ENCODE peak calls at places on chromosomes 7 and 10, in four cellular contexts. G is H1, Q is ovary, I is lower lobe of right lung. E is an unnamed sample.

GRCh38 chr7:139426258-139427028 is 57.0 kb downstream of the KLRG2 start:
- DNase-seq in G (no peak), Q (no peak), I (no peak), E (no peak)

GRCh38 chr7:47514818-47515217 is 67.1 kb downstream of the TNS3 start:
- DNase-seq in Q (no peak), G (no peak), I (no peak), E (no peak)

GRCh38 chr10:12656518-12657142 is 307.3 kb downstream of the CAMK1D start:
- DNase-seq in Q (no peak), G (no peak), I (no peak), E (no peak)

GRCh38 chr7:27245124-27245797 is 2.7 kb downstream of the EVX1 start:
- DNase-seq in I (no peak), G (no peak), Q (no peak), E (no peak)

GRCh38 chr10:69438531-69439349 is 12.5 kb upstream of the TSPAN15 start:
- DNase-seq in I (no peak), G (no peak), Q (no peak), E (no peak)

GRCh38 chr7:37832194-37832593 is 16.2 kb upstream of the NME8 start:
- DNase-seq in G (no peak), I (peak), Q (peak), E (no peak)

GRCh38 chr10:17586741-17587720 is 30.1 kb downstream of the HACD1 start:
- DNase-seq in I (no peak), G (no peak), Q (no peak), E (no peak)

GRCh38 chr7:8594115-8594514 is 160.7 kb downstream of the NXPH1 start:
- DNase-seq in G (no peak), I (no peak), Q (no peak), E (no peak)

GRCh38 chr10:30736685-30737232 is 107.2 kb upstream of the LYZL2 start:
- DNase-seq in I (no peak), G (no peak), Q (no peak), E (no peak)

GRCh38 chr10:35696392-35696791 is 54.3 kb upstream of the FZD8 start:
- DNase-seq in Q (no peak), I (no peak), G (no peak), E (no peak)

GRCh38 chr7:130141161-130141857 is 63.9 kb downstream of the TMEM209 start:
- DNase-seq in G (peak), I (peak), Q (peak), E (peak)

GRCh38 chr7:142908921-142909870 is 23.7 kb upstream of the TRPV6 start:
- DNase-seq in G (no peak), I (no peak), Q (no peak), E (no peak)

GRCh38 chr7:107179326-107180163 is 10.7 kb downstream of the HBP1 start:
- DNase-seq in G (no peak), I (no peak), Q (no peak), E (no peak)

GRCh38 chr10:88456730-88457129 is 126.4 kb downstream of the RNLS start:
- DNase-seq in G (no peak), Q (no peak), I (no peak), E (no peak)

GRCh38 chr7:39133088-39133487 is 155.4 kb downstream of the POU6F2 start:
- DNase-seq in I (no peak), Q (no peak), G (no peak), E (no peak)

GRCh38 chr7:157412021-157412443 is 75.2 kb downstream of the DNAJB6 start:
- DNase-seq in I (peak), Q (no peak), G (no peak), E (peak)

GRCh38 chr7:87458148-87458547 is 17.3 kb downstream of the ABCB4 start:
- DNase-seq in G (no peak), Q (no peak), I (no peak), E (no peak)

GRCh38 chr10:12181065-12181775 is 14.5 kb downstream of the NUDT5 start:
- DNase-seq in Q (no peak), I (peak), G (no peak), E (peak)

GRCh38 chr10:78337646-78338391 is 304.2 kb downstream of the RPS24 start:
- DNase-seq in Q (peak), G (no peak), I (no peak), E (no peak)

GRCh38 chr10:49611166-49611814 is 1.2 kb downstream of the SLC18A3 start:
- DNase-seq in G (no peak), I (no peak), Q (no peak), E (no peak)

GRCh38 chr10:13291821-13292773 is 7.8 kb downstream of the PHYH start:
- DNase-seq in G (no peak), Q (no peak), I (no peak), E (no peak)

GRCh38 chr7:35035511-35035921 is 1.8 kb downstream of the DPY19L1 start:
- DNase-seq in Q (no peak), I (no peak), G (no peak), E (peak)

GRCh38 chr7:50595538-50596102 is 30.4 kb upstream of the DDC start:
- DNase-seq in G (no peak), Q (peak), I (no peak), E (no peak)

GRCh38 chr10:122422266-122422980 is 32.0 kb upstream of the ARMS2 start:
- DNase-seq in G (no peak), I (no peak), Q (no peak), E (no peak)

GRCh38 chr10:10353326-10353725 is 664.3 kb upstream of the CELF2 start:
- DNase-seq in G (no peak), I (no peak), Q (no peak), E (no peak)

GRCh38 chr7:107029061-107029763 is 15.3 kb upstream of the PRKAR2B start:
- DNase-seq in I (no peak), Q (no peak), G (no peak), E (no peak)

GRCh38 chr7:26197153-26198115 is 3.1 kb downstream of the HNRNPA2B1 start:
- DNase-seq in I (no peak), G (no peak), Q (no peak), E (no peak)

GRCh38 chr7:26200113-26200443 is 468 bp downstream of the HNRNPA2B1 start:
- DNase-seq in I (peak), Q (peak), G (no peak), E (peak)

GRCh38 chr7:26198781-26199169 is 1.8 kb downstream of the HNRNPA2B1 start:
- DNase-seq in G (no peak), Q (no peak), I (no peak), E (no peak)

GRCh38 chr7:26199301-26200112 is 1.0 kb downstream of the HNRNPA2B1 start:
- DNase-seq in I (peak), G (no peak), Q (peak), E (peak)

DNA sequence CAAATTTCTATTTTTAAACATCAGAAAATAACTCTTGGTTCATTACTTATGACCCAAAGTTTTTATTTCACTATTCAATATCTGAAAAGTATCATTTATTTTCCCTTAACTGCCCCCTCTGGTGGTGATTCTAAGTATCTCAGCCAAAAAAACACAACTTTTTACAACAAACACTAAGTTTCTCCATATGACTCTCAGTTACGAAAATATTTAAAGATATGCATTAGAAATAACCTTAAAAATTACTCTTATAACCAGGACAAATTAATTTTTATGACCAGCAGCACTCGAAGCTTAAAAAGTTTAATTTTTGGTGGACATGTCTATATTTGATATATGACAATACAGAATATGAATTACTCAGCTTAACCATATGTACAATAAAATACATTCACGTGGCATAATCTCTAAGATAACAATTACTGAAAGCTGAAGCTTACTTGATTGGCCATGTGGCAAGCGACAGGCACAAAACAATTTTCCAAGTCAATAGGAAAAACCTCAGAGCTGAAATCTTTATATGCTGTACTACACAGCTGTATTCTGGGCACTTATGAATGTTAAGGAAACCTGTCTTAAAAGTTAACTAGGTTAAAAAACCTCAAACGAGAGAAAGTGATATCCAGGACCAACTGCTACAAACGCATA is 2.3 kb downstream of the HNRNPA2B1 start:
- DNase-seq in Q (no peak), G (no peak), I (no peak), E (no peak)
- TF ChIP-seq CTCF in Q (peak), G (no peak), I (peak), E (peak)

DNA sequence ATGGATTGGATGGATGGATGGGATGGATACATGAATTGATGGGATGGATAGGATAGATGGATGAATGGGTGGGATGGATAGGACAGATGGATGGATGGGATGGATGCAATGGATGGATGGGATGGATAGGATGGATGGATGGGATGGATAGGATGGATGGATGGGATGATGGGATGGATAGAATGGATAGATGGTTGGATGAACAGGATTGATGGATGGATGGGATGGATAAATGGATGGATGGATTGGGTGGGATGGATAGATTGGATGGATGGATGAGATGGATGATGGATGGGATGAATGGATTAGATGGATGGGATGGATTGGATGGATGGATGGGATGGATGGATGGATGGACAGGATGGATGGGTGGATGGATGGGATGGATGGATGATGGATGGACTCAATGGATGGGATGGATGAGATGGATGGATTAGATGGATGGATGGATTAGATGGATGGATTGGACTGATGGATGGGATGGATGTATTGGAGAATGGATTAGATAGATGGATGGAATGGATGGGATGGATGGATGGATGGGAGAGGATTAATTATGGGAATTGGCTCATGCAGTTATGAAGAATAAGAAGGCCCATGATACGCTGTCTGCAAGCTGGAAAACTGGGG is 136.4 kb downstream of the ADAM12 start:
- DNase-seq in I (no peak), G (no peak), Q (no peak), E (no peak)
- H3K27ac ChIP-seq in I (no peak), G (no peak), Q (no peak), E (no peak)

GRCh38 chr10:131487822-131488221 is 176.3 kb upstream of the TCERG1L start:
- DNase-seq in G (no peak), I (no peak), Q (no peak), E (no peak)
- TF ChIP-seq CTCF in G (peak), I (no peak), Q (no peak), E (no peak)

GRCh38 chr10:52871191-52871843 is 98.7 kb upstream of the MBL2 start:
- DNase-seq in G (no peak), I (no peak), Q (no peak), E (no peak)
- H3K27ac ChIP-seq in G (no peak), I (no peak), Q (no peak), E (no peak)

GRCh38 chr7:103143865-103144264 is 5.0 kb downstream of the NAPEPLD start:
- DNase-seq in I (no peak), G (no peak), Q (no peak), E (no peak)

GRCh38 chr7:103141753-103142404 is 7.0 kb downstream of the NAPEPLD start:
- DNase-seq in Q (no peak), I (no peak), G (no peak), E (no peak)

GRCh38 chr7:103140061-103140460 is 8.8 kb downstream of the NAPEPLD start:
- DNase-seq in I (no peak), Q (no peak), G (no peak), E (no peak)

GRCh38 chr7:103142494-103142893 is 6.4 kb downstream of the NAPEPLD start:
- DNase-seq in Q (no peak), I (no peak), G (no peak), E (no peak)

GRCh38 chr7:103140684-103141083 is 8.2 kb downstream of the NAPEPLD start:
- DNase-seq in G (no peak), I (no peak), Q (no peak), E (no peak)
- TF ChIP-seq CTCF in G (no peak), I (no peak), Q (no peak), E (no peak)

GRCh38 chr7:99740573-99741437 is 5.8 kb upstream of the CYP3A7 start:
- DNase-seq in Q (no peak), G (no peak), I (no peak), E (no peak)

GRCh38 chr7:99742737-99743394 is 7.9 kb upstream of the CYP3A7 start:
- DNase-seq in G (no peak), I (no peak), Q (no peak), E (no peak)

GRCh38 chr7:99739699-99740572 is 4.9 kb upstream of the CYP3A7 start:
- DNase-seq in G (no peak), I (no peak), Q (no peak), E (no peak)

GRCh38 chr7:99737726-99738125 is 2.7 kb upstream of the CYP3A7 start:
- DNase-seq in Q (no peak), G (no peak), I (no peak), E (no peak)

GRCh38 chr7:99741438-99741795 is 6.4 kb upstream of the CYP3A7 start:
- DNase-seq in G (no peak), I (no peak), Q (no peak), E (no peak)
- H3K27ac ChIP-seq in G (no peak), I (peak), Q (no peak), E (no peak)

GRCh38 chr10:89466599-89467035 is 52.2 kb downstream of the IFIT5 start:
- DNase-seq in G (no peak), Q (no peak), I (no peak), E (no peak)
- TF ChIP-seq CTCF in G (peak), Q (no peak), I (peak), E (no peak)

GRCh38 chr7:73717025-73717807 is 2.3 kb downstream of the STX1A start:
- DNase-seq in I (no peak), G (no peak), Q (no peak), E (no peak)
- H3K27ac ChIP-seq in I (no peak), G (no peak), Q (no peak), E (no peak)

GRCh38 chr10:129670124-129670523 is 203.1 kb downstream of the MGMT start:
- DNase-seq in Q (no peak), I (no peak), G (no peak), E (no peak)

GRCh38 chr10:129676014-129676413 is 209.0 kb downstream of the MGMT start:
- DNase-seq in Q (no peak), G (no peak), I (no peak), E (no peak)

GRCh38 chr10:129675027-129675769 is 208.2 kb downstream of the MGMT start:
- DNase-seq in I (no peak), G (no peak), Q (no peak), E (no peak)

GRCh38 chr10:129677377-129677927 is 210.4 kb downstream of the MGMT start:
- DNase-seq in G (no peak), Q (no peak), I (no peak), E (no peak)

DNA sequence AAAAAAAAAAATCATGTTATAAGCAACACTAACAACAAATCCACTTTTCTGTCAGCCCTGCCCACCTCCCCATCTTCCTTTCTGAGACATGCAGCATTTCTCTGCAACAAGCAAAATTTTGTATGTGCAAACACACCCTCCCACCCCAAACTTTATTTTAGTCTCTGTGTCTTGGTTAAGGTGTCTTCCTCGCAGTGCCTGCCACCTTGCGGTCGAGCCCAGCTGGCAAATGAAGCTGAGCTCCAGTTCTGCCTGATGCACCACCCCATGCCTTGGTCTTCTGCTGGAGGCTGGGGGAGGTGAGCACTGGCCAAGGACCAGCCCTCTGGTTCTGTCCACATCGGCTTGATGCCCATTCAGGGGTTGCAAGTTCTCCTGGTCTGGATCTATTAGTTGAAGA is 206.3 kb downstream of the MGMT start:
- DNase-seq in Q (no peak), G (no peak), I (no peak), E (no peak)
- TF ChIP-seq CTCF in Q (no peak), G (no peak), I (no peak), E (no peak)

GRCh38 chr10:131451407-131452015 is 140.0 kb upstream of the TCERG1L start:
- DNase-seq in G (no peak), Q (no peak), I (no peak), E (no peak)

GRCh38 chr10:131453772-131454634 is 142.5 kb upstream of the TCERG1L start:
- DNase-seq in I (no peak), G (peak), Q (peak), E (peak)

GRCh38 chr10:131452926-131453771 is 141.6 kb upstream of the TCERG1L start:
- DNase-seq in G (peak), Q (peak), I (no peak), E (no peak)

GRCh38 chr10:131461093-131461492 is 149.6 kb upstream of the TCERG1L start:
- DNase-seq in G (no peak), I (no peak), Q (no peak), E (no peak)

GRCh38 chr10:131456411-131456810 is 144.9 kb upstream of the TCERG1L start:
- DNase-seq in I (no peak), G (no peak), Q (no peak), E (no peak)
- H3K27ac ChIP-seq in I (no peak), G (no peak), Q (no peak), E (no peak)